ENCODE peak calls at places on chromosomes 7 and 10, in seven cellular contexts. A, R, H, D, X, S and I are unnamed samples.

GRCh38 chr10:61271127-61271780 is 181.9 kb downstream of the TMEM26 start:
- DNase-seq in A (no peak), R (peak), H (no peak), D (no peak), X (no peak), S (no peak), I (no peak)

GRCh38 chr7:50304911-50305621 is 550 bp downstream of the IKZF1 start:
- DNase-seq in A (peak), R (no peak), H (peak), D (no peak), X (peak), S (no peak), I (peak)

GRCh38 chr7:2175514-2175913 is 57.2 kb downstream of the MAD1L1 start:
- DNase-seq in A (no peak), R (peak), H (no peak), D (no peak), X (no peak), S (no peak), I (no peak)

GRCh38 chr7:116552616-116553015 is 27.8 kb downstream of the CAV1 start:
- DNase-seq in A (no peak), R (no peak), H (no peak), D (no peak), X (no peak), S (no peak), I (no peak)

GRCh38 chr7:39609462-39610149 is 13.8 kb upstream of the RALA start:
- DNase-seq in A (peak), R (no peak), H (peak), D (peak), X (no peak), S (peak), I (peak)

GRCh38 chr10:113019692-113020424 is 69.8 kb downstream of the TCF7L2 start:
- DNase-seq in A (no peak), R (no peak), H (no peak), D (no peak), X (no peak), S (no peak), I (no peak)

GRCh38 chr7:158024351-158024715 is 563.3 kb downstream of the PTPRN2 start:
- DNase-seq in A (no peak), R (no peak), H (no peak), D (no peak), X (no peak), S (no peak), I (no peak)

GRCh38 chr7:10973942-10974716 is 457 bp downstream of the PHF14 start:
- DNase-seq in A (peak), R (peak), H (peak), D (peak), X (no peak), S (no peak), I (peak)

GRCh38 chr10:60425392-60426110 is 35.9 kb upstream of the ANK3 start:
- DNase-seq in A (no peak), R (no peak), H (no peak), D (no peak), X (no peak), S (no peak), I (no peak)

GRCh38 chr10:110174201-110174600 is 33.2 kb upstream of the MXI1 start:
- DNase-seq in A (no peak), R (no peak), H (no peak), D (no peak), X (no peak), S (no peak), I (no peak)

GRCh38 chr7:117612637-117613036 is 132.8 kb downstream of the CFTR start:
- DNase-seq in A (no peak), R (no peak), H (no peak), D (no peak), X (no peak), S (no peak), I (no peak)

GRCh38 chr7:117741962-117742361 is 131.3 kb downstream of the CTTNBP2 start:
- DNase-seq in A (no peak), R (no peak), H (no peak), D (no peak), X (no peak), S (no peak), I (no peak)

GRCh38 chr10:59817806-59818205 is 64.6 kb upstream of the MRLN start:
- DNase-seq in A (no peak), R (no peak), H (no peak), D (peak), X (no peak), S (no peak), I (no peak)

GRCh38 chr7:55439627-55440026 is 74.5 kb downstream of the LANCL2 start:
- DNase-seq in A (no peak), R (no peak), H (no peak), D (peak), X (no peak), S (no peak), I (no peak)